ENCODE peak calls at places on chromosome 1, in ten cellular contexts. One of them, this sample, is unnamed.

GRCh38 chr1:22447581-22448215 is 4.0 kb upstream of the ZBTB40 start:
- DNase-seq in dorsolateral prefrontal cortex: peak; percentile 14
- DNase-seq in AG04449: peak; percentile 53
- DNase-seq in AG09309: peak; percentile 52
- DNase-seq in astrocyte of the spinal cord: peak; percentile 56
- DNase-seq in fibroblast of lung: peak; percentile 84
- DNase-seq in uterus: no peak
- DNase-seq in endodermal cell: no peak
- DNase-seq in fibroblast of the aortic adventitia: peak; percentile 61
- DNase-seq in testis: no peak
- DNase-seq in this sample: peak; percentile 59

GRCh38 chr1:221366495-221367095 is 375.3 kb downstream of the DUSP10 start:
- DNase-seq in astrocyte of the spinal cord: no peak
- DNase-seq in fibroblast of lung: no peak
- DNase-seq in endodermal cell: peak; percentile 47
- DNase-seq in testis: no peak
- DNase-seq in dorsolateral prefrontal cortex: no peak
- DNase-seq in AG09309: no peak
- DNase-seq in AG04449: no peak
- DNase-seq in fibroblast of the aortic adventitia: no peak
- DNase-seq in uterus: no peak
- DNase-seq in this sample: peak; percentile 39

GRCh38 chr1:229229721-229230135 is 41.2 kb upstream of the RAB4A start:
- DNase-seq in dorsolateral prefrontal cortex: peak; percentile 80
- DNase-seq in fibroblast of lung: no peak
- DNase-seq in fibroblast of the aortic adventitia: peak; percentile 51
- DNase-seq in endodermal cell: peak; percentile 70
- DNase-seq in AG04449: no peak
- DNase-seq in astrocyte of the spinal cord: no peak
- DNase-seq in AG09309: no peak
- DNase-seq in uterus: peak; percentile 81
- DNase-seq in testis: peak; percentile 91
- DNase-seq in this sample: peak; percentile 53

GRCh38 chr1:115351143-115351542 is 13.1 kb upstream of the NGF start:
- DNase-seq in AG04449: no peak
- DNase-seq in fibroblast of the aortic adventitia: no peak
- DNase-seq in dorsolateral prefrontal cortex: no peak
- DNase-seq in AG09309: no peak
- DNase-seq in testis: no peak
- DNase-seq in fibroblast of lung: no peak
- DNase-seq in uterus: no peak
- DNase-seq in astrocyte of the spinal cord: no peak
- DNase-seq in endodermal cell: no peak
- DNase-seq in this sample: no peak

GRCh38 chr1:45001011-45001481 is 10.1 kb downstream of the HECTD3 start:
- DNase-seq in dorsolateral prefrontal cortex: no peak
- DNase-seq in astrocyte of the spinal cord: no peak
- DNase-seq in fibroblast of lung: no peak
- DNase-seq in AG09309: no peak
- DNase-seq in AG04449: no peak
- DNase-seq in uterus: no peak
- DNase-seq in endodermal cell: no peak
- DNase-seq in fibroblast of the aortic adventitia: no peak
- DNase-seq in testis: peak; percentile 66
- DNase-seq in this sample: no peak

GRCh38 chr1:152533327-152533938 is 19.2 kb downstream of the CRCT1 start:
- DNase-seq in fibroblast of lung: peak; percentile 5
- DNase-seq in AG04449: no peak
- DNase-seq in astrocyte of the spinal cord: peak; percentile 1
- DNase-seq in fibroblast of the aortic adventitia: peak; percentile 23
- DNase-seq in dorsolateral prefrontal cortex: no peak
- DNase-seq in AG09309: no peak
- DNase-seq in testis: peak; percentile 72
- DNase-seq in uterus: no peak
- DNase-seq in endodermal cell: peak; percentile 67
- DNase-seq in this sample: peak; percentile 2

GRCh38 chr1:237851209-237851845 is 39.4 kb downstream of the ZP4 start:
- DNase-seq in fibroblast of the aortic adventitia: peak; percentile 31
- DNase-seq in uterus: no peak
- DNase-seq in testis: peak; percentile 85
- DNase-seq in AG04449: no peak
- DNase-seq in endodermal cell: peak; percentile 87
- DNase-seq in fibroblast of lung: peak; percentile 55
- DNase-seq in AG09309: peak; percentile 10
- DNase-seq in dorsolateral prefrontal cortex: peak; percentile 71
- DNase-seq in astrocyte of the spinal cord: peak; percentile 61
- DNase-seq in this sample: peak; percentile 24

GRCh38 chr1:201795066-201795465 is 33.9 kb upstream of the IPO9 start:
- DNase-seq in fibroblast of the aortic adventitia: peak; percentile 63
- DNase-seq in AG04449: no peak
- DNase-seq in fibroblast of lung: no peak
- DNase-seq in uterus: no peak
- DNase-seq in dorsolateral prefrontal cortex: no peak
- DNase-seq in astrocyte of the spinal cord: peak; percentile 49
- DNase-seq in endodermal cell: no peak
- DNase-seq in AG09309: no peak
- DNase-seq in testis: no peak
- DNase-seq in this sample: peak; percentile 48

GRCh38 chr1:218785928-218786327 is 387.8 kb upstream of the LYPLAL1 start:
- DNase-seq in endodermal cell: no peak
- DNase-seq in dorsolateral prefrontal cortex: no peak
- DNase-seq in fibroblast of the aortic adventitia: peak; percentile 88
- DNase-seq in fibroblast of lung: peak; percentile 75
- DNase-seq in astrocyte of the spinal cord: peak; percentile 86
- DNase-seq in AG04449: peak; percentile 31
- DNase-seq in testis: peak; percentile 81
- DNase-seq in uterus: peak; percentile 27
- DNase-seq in AG09309: peak; percentile 23
- DNase-seq in this sample: peak; percentile 17

GRCh38 chr1:156497078-156497742 is 3.4 kb downstream of the MEF2D start:
- DNase-seq in AG04449: no peak
- DNase-seq in astrocyte of the spinal cord: no peak
- DNase-seq in fibroblast of the aortic adventitia: no peak
- DNase-seq in AG09309: no peak
- DNase-seq in testis: no peak
- DNase-seq in uterus: peak; percentile 16
- DNase-seq in fibroblast of lung: no peak
- DNase-seq in endodermal cell: no peak
- DNase-seq in dorsolateral prefrontal cortex: no peak
- DNase-seq in this sample: no peak

GRCh38 chr1:194028002-194028401 is 841.6 kb upstream of the B3GALT2 start:
- DNase-seq in dorsolateral prefrontal cortex: no peak
- DNase-seq in testis: no peak
- DNase-seq in uterus: no peak
- DNase-seq in fibroblast of the aortic adventitia: no peak
- DNase-seq in astrocyte of the spinal cord: no peak
- DNase-seq in AG09309: no peak
- DNase-seq in endodermal cell: no peak
- DNase-seq in fibroblast of lung: no peak
- DNase-seq in AG04449: no peak
- DNase-seq in this sample: peak; percentile 5

GRCh38 chr1:162279099-162279498 is 97.6 kb downstream of the SPATA46 start:
- DNase-seq in uterus: peak; percentile 29
- DNase-seq in fibroblast of lung: no peak
- DNase-seq in dorsolateral prefrontal cortex: no peak
- DNase-seq in AG04449: no peak
- DNase-seq in AG09309: no peak
- DNase-seq in fibroblast of the aortic adventitia: no peak
- DNase-seq in testis: no peak
- DNase-seq in endodermal cell: no peak
- DNase-seq in astrocyte of the spinal cord: no peak
- DNase-seq in this sample: no peak

GRCh38 chr1:205593967-205594366 is 37.8 kb downstream of the ELK4 start:
- DNase-seq in uterus: no peak
- DNase-seq in testis: no peak
- DNase-seq in AG04449: no peak
- DNase-seq in fibroblast of the aortic adventitia: no peak
- DNase-seq in fibroblast of lung: no peak
- DNase-seq in astrocyte of the spinal cord: no peak
- DNase-seq in endodermal cell: peak; percentile 36
- DNase-seq in dorsolateral prefrontal cortex: no peak
- DNase-seq in AG09309: no peak
- DNase-seq in this sample: no peak
- H3K4me3 ChIP-seq in uterus: no peak overlapping the region
- H3K4me3 ChIP-seq in testis: no peak overlapping the region
- H3K4me3 ChIP-seq in AG04449: no peak overlapping the region
- H3K4me3 ChIP-seq in fibroblast of the aortic adventitia: no peak overlapping the region
- H3K4me3 ChIP-seq in fibroblast of lung: no peak overlapping the region
- H3K4me3 ChIP-seq in astrocyte of the spinal cord: no peak overlapping the region
- H3K4me3 ChIP-seq in endodermal cell: no peak overlapping the region
- H3K4me3 ChIP-seq in dorsolateral prefrontal cortex: no peak overlapping the region
- H3K4me3 ChIP-seq in AG09309: no peak overlapping the region
- H3K4me3 ChIP-seq in this sample: no peak overlapping the region

GRCh38 chr1:212315907-212316306 is 30.7 kb downstream of the PPP2R5A start:
- DNase-seq in fibroblast of lung: no peak
- DNase-seq in endodermal cell: peak; percentile 89
- DNase-seq in testis: no peak
- DNase-seq in uterus: no peak
- DNase-seq in astrocyte of the spinal cord: peak; percentile 36
- DNase-seq in AG09309: no peak
- DNase-seq in AG04449: no peak
- DNase-seq in fibroblast of the aortic adventitia: peak; percentile 58
- DNase-seq in dorsolateral prefrontal cortex: no peak
- DNase-seq in this sample: peak; percentile 40
- TF ChIP-seq CTCF in fibroblast of lung: peak; percentile 33
- TF ChIP-seq CTCF in endodermal cell: peak; percentile 70
- TF ChIP-seq CTCF in testis: no peak
- TF ChIP-seq CTCF in uterus: peak; percentile 3
- TF ChIP-seq CTCF in astrocyte of the spinal cord: peak; percentile 43
- TF ChIP-seq CTCF in AG09309: peak; percentile 41
- TF ChIP-seq CTCF in AG04449: no peak
- TF ChIP-seq CTCF in fibroblast of the aortic adventitia: peak; percentile 46
- TF ChIP-seq CTCF in dorsolateral prefrontal cortex: no peak
- TF ChIP-seq CTCF in this sample: peak; percentile 38

GRCh38 chr1:207883104-207883651 is 27.7 kb downstream of the CD34 start:
- DNase-seq in dorsolateral prefrontal cortex: no peak
- DNase-seq in fibroblast of the aortic adventitia: no peak
- DNase-seq in fibroblast of lung: no peak
- DNase-seq in AG09309: no peak
- DNase-seq in astrocyte of the spinal cord: no peak
- DNase-seq in endodermal cell: no peak
- DNase-seq in AG04449: no peak
- DNase-seq in uterus: no peak
- DNase-seq in testis: no peak
- DNase-seq in this sample: no peak

GRCh38 chr1:207882692-207883091 is 28.2 kb downstream of the CD34 start:
- DNase-seq in fibroblast of the aortic adventitia: no peak
- DNase-seq in AG04449: no peak
- DNase-seq in uterus: no peak
- DNase-seq in AG09309: no peak
- DNase-seq in testis: no peak
- DNase-seq in dorsolateral prefrontal cortex: no peak
- DNase-seq in endodermal cell: peak; percentile 28
- DNase-seq in fibroblast of lung: no peak
- DNase-seq in astrocyte of the spinal cord: no peak
- DNase-seq in this sample: no peak

GRCh38 chr1:207885129-207886032 is 25.5 kb downstream of the CD34 start:
- DNase-seq in AG04449: peak; percentile 37
- DNase-seq in dorsolateral prefrontal cortex: peak; percentile 81
- DNase-seq in testis: peak; percentile 94
- DNase-seq in fibroblast of lung: peak; percentile 72
- DNase-seq in astrocyte of the spinal cord: peak; percentile 79
- DNase-seq in fibroblast of the aortic adventitia: peak; percentile 95
- DNase-seq in endodermal cell: peak; percentile 89
- DNase-seq in AG09309: peak; percentile 46
- DNase-seq in uterus: peak; percentile 90
- DNase-seq in this sample: peak; percentile 92

GRCh38 chr1:207884276-207885029 is 26.5 kb downstream of the CD34 start:
- DNase-seq in AG04449: no peak
- DNase-seq in testis: no peak
- DNase-seq in uterus: no peak
- DNase-seq in AG09309: no peak
- DNase-seq in fibroblast of the aortic adventitia: no peak
- DNase-seq in astrocyte of the spinal cord: no peak
- DNase-seq in fibroblast of lung: no peak
- DNase-seq in dorsolateral prefrontal cortex: no peak
- DNase-seq in endodermal cell: peak; percentile 33
- DNase-seq in this sample: no peak

GRCh38 chr1:207883660-207884245 is 27.2 kb downstream of the CD34 start:
- DNase-seq in endodermal cell: peak; percentile 19
- DNase-seq in fibroblast of the aortic adventitia: no peak
- DNase-seq in testis: no peak
- DNase-seq in astrocyte of the spinal cord: no peak
- DNase-seq in dorsolateral prefrontal cortex: no peak
- DNase-seq in AG09309: no peak
- DNase-seq in AG04449: no peak
- DNase-seq in fibroblast of lung: no peak
- DNase-seq in uterus: no peak
- DNase-seq in this sample: no peak
- H3K4me3 ChIP-seq in endodermal cell: no peak overlapping the region
- H3K4me3 ChIP-seq in fibroblast of the aortic adventitia: no peak overlapping the region
- H3K4me3 ChIP-seq in testis: no peak overlapping the region
- H3K4me3 ChIP-seq in astrocyte of the spinal cord: no peak overlapping the region
- H3K4me3 ChIP-seq in dorsolateral prefrontal cortex: peak overlapping the region; percentile 23
- H3K4me3 ChIP-seq in AG09309: no peak overlapping the region
- H3K4me3 ChIP-seq in AG04449: no peak overlapping the region
- H3K4me3 ChIP-seq in fibroblast of lung: no peak overlapping the region
- H3K4me3 ChIP-seq in uterus: no peak overlapping the region
- H3K4me3 ChIP-seq in this sample: no peak overlapping the region

GRCh38 chr1:77744576-77744975 is 15.1 kb downstream of the USP33 start:
- DNase-seq in endodermal cell: peak; percentile 52
- DNase-seq in AG09309: no peak
- DNase-seq in testis: no peak
- DNase-seq in dorsolateral prefrontal cortex: no peak
- DNase-seq in fibroblast of lung: no peak
- DNase-seq in AG04449: no peak
- DNase-seq in fibroblast of the aortic adventitia: no peak
- DNase-seq in uterus: no peak
- DNase-seq in astrocyte of the spinal cord: no peak
- DNase-seq in this sample: no peak
- TF ChIP-seq CTCF in endodermal cell: no peak
- TF ChIP-seq CTCF in AG09309: no peak
- TF ChIP-seq CTCF in testis: no peak
- TF ChIP-seq CTCF in dorsolateral prefrontal cortex: no peak
- TF ChIP-seq CTCF in fibroblast of lung: no peak
- TF ChIP-seq CTCF in AG04449: no peak
- TF ChIP-seq CTCF in fibroblast of the aortic adventitia: no peak
- TF ChIP-seq CTCF in uterus: no peak
- TF ChIP-seq CTCF in astrocyte of the spinal cord: no peak
- TF ChIP-seq CTCF in this sample: no peak

This sample was measured in fibroblast of villous mesenchyme.